ENCODE peak calls at places on chromosomes 4 and X, in six cellular contexts. T is CD8-positive, alpha-beta memory T cell; E is heart right ventricle; U is thoracic aorta; I is right atrium auricular region; V is neuronal stem cell. C is an unnamed sample. For H3K4me1, the result is how much of the 10 kb centered on the place peaks cover.

GRCh38 chrX:46543441-46543840 is 1.8 kb downstream of the ZNF674 start:
- DNase-seq in T (no peak), E (no peak), U (no peak), I (no peak), V (no peak), C (no peak)

GRCh38 chr4:83255584-83255983 is 29.0 kb downstream of the COQ2 start:
- DNase-seq in T (no peak), E (no peak), U (no peak), I (no peak), V (no peak), C (no peak)

GRCh38 chrX:39149761-39150160 is 348.5 kb downstream of the MID1IP1 start:
- DNase-seq in T (peak), E (peak), U (peak), I (peak), V (peak), C (peak)

GRCh38 chrX:97294016-97294415 is 410.3 kb downstream of the RPA4 start:
- DNase-seq in T (no peak), E (no peak), U (no peak), I (no peak), V (no peak), C (no peak)

GRCh38 chrX:71107762-71108360 is 1.3 kb upstream of the CXorf65 start:
- DNase-seq in T (peak), E (no peak), U (no peak), I (no peak), V (no peak), C (no peak)

GRCh38 chrX:48918644-48919340 is at the start of gene PIM2:
- DNase-seq in T (peak), E (peak), U (peak), I (peak), V (peak), C (peak)

GRCh38 chrX:121014826-121015225 is 29.3 kb upstream of the CT47A1 start:
- DNase-seq in T (no peak), E (no peak), U (no peak), I (no peak), V (no peak), C (no peak)

GRCh38 chr4:152929888-152930287 is 6.2 kb upstream of the FHDC1 start:
- DNase-seq in T (no peak), E (no peak), U (no peak), I (no peak), V (no peak), C (no peak)

GRCh38 chrX:2710041-2710471 is 19.0 kb downstream of the CD99 start:
- DNase-seq in T (no peak), E (no peak), U (no peak), I (no peak), V (no peak), C (peak)

GRCh38 chr4:25031077-25031606 is 396 bp upstream of the LGI2 start:
- DNase-seq in T (no peak), E (peak), U (no peak), I (no peak), V (peak), C (no peak)

GRCh38 chrX:66728818-66729271 is 90.0 kb upstream of the EDA2R start:
- DNase-seq in T (peak), E (peak), U (peak), I (no peak), V (peak), C (no peak)

GRCh38 chrX:130028196-130028595 is 45.8 kb downstream of the BCORL1 start:
- DNase-seq in T (peak), E (peak), U (no peak), I (no peak), V (no peak), C (no peak)

GRCh38 chrX:21943460-21944135 is 3.1 kb downstream of the SMS start:
- DNase-seq in T (no peak), E (no peak), U (no peak), I (no peak), V (no peak), C (no peak)

GRCh38 chrX:15245896-15246295 is 24.0 kb downstream of the ASB9 start:
- DNase-seq in T (no peak), E (no peak), U (no peak), I (no peak), V (no peak), C (no peak)

GRCh38 chrX:15016051-15016450 is 142.8 kb downstream of the MOSPD2 start:
- DNase-seq in T (no peak), E (no peak), U (no peak), I (no peak), V (no peak), C (no peak)

GRCh38 chrX:121365572-121366161 is 318.3 kb downstream of the GLUD2 start:
- DNase-seq in T (no peak), E (no peak), U (no peak), I (no peak), V (no peak), C (no peak)

GRCh38 chrX:109886122-109886761 is 116.7 kb upstream of the TMEM164 start:
- DNase-seq in T (peak), E (no peak), U (no peak), I (no peak), V (peak), C (no peak)

GRCh38 chr4:36255575-36255974 is 11.3 kb upstream of the ARAP2 start:
- DNase-seq in T (peak), E (no peak), U (no peak), I (no peak), V (no peak), C (no peak)

GRCh38 chr4:76830612-76831474 is 67.1 kb downstream of the SOWAHB start:
- DNase-seq in T (no peak), E (no peak), U (no peak), I (peak), V (peak), C (no peak)

GRCh38 chrX:109624641-109625311 is at the start of gene KCNE5:
- DNase-seq in T (no peak), E (peak), U (no peak), I (no peak), V (peak), C (no peak)

GRCh38 chr4:74367656-74368055 is 2.7 kb downstream of the EREG start:
- DNase-seq in T (no peak), E (no peak), U (no peak), I (no peak), V (no peak), C (no peak)

GRCh38 chr4:9765091-9765490 is 16.3 kb upstream of the DRD5 start:
- DNase-seq in T (no peak), E (no peak), U (no peak), I (no peak), V (no peak), C (no peak)

DNA sequence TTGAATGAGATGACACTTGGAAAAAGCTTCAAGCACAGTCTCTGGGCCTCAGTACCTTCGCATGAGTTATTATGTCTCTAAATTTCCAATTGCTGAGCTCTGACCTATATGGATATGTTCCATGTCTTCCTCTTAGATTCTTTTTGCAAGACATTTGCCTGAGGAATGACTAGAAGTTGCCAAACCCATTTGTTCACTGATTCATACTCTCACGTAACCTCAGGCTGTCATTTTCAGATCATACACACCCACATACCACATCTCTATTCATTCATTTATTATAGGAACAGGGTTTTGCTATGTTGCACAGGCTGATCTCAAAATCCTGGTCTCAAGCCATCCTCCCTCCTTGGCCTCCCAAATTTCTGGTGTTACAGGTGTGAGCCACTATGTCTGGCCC is 2137.1 kb upstream of the TENM3 start:
- DNase-seq in T (no peak), E (no peak), U (no peak), I (no peak), V (no peak), C (no peak)
- H3K4me1 ChIP-seq in T (under half), E (under half), U (under half), I (under half), V (under half), C (under half)

GRCh38 chr4:38184404-38184803 is 224.2 kb downstream of the PTTG2 start:
- DNase-seq in T (no peak), E (no peak), U (no peak), I (no peak), V (no peak), C (no peak)
- H3K4me1 ChIP-seq in T (under half), E (under half), U (under half), I (under half), V (under half), C (under half)

GRCh38 chr4:3801931-3802550 is 35.9 kb downstream of the ADRA2C start:
- DNase-seq in T (no peak), E (no peak), U (no peak), I (no peak), V (no peak), C (no peak)
- H3K4me1 ChIP-seq in T (under half), E (under half), U (under half), I (under half), V (under half), C (under half)

DNA sequence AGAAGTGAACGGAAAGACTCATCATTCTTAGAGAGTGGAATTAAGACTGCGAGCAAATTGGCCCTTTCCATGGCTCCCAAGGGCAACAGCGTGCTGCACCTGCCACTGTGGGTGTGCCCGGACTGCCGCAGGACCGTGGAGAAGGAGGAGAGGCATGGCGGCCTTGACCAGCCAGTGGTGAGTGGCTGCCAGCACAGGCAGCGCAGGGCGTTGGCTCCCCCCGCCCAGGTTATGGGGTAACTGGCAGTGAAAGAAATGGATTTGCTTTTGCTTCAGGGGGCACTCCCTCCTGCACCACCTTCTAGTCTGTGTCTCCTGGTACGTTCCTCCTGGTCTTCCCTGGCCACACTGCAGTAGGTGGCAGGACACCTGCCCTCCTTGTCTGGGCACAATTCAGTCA is 59.7 kb downstream of the FAM193A start:
- DNase-seq in T (no peak), E (no peak), U (no peak), I (no peak), V (no peak), C (no peak)
- H3K4me1 ChIP-seq in T (under half), E (half or more), U (under half), I (under half), V (under half), C (under half)

GRCh38 chr4:38113551-38113950 is 153.4 kb downstream of the PTTG2 start:
- DNase-seq in T (no peak), E (no peak), U (no peak), I (no peak), V (no peak), C (no peak)
- H3K4me1 ChIP-seq in T (under half), E (half or more), U (under half), I (under half), V (under half), C (under half)

DNA sequence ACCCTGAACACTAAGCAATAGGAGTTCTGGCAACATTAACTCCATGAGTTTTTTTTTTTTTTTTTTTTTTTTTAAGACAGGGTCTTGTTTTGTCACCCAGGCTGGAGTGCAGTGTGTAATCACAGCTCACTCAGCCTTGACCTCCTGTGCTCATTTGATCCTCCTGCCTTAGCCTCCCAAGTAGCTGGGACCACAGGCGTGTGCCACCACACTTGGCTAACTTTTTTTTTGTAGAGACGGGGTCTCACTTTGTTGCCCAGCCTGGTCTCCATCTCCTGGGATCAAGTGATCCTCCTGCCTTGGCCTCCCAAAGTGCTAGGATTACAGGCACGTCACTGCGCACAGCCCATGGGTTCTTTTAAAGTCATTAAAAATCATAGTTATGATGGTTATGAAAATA is 5.1 kb downstream of the RHOH start:
- DNase-seq in T (no peak), E (no peak), U (no peak), I (no peak), V (no peak), C (no peak)
- H3K4me1 ChIP-seq in T (under half), E (half or more), U (under half), I (under half), V (under half), C (under half)

DNA sequence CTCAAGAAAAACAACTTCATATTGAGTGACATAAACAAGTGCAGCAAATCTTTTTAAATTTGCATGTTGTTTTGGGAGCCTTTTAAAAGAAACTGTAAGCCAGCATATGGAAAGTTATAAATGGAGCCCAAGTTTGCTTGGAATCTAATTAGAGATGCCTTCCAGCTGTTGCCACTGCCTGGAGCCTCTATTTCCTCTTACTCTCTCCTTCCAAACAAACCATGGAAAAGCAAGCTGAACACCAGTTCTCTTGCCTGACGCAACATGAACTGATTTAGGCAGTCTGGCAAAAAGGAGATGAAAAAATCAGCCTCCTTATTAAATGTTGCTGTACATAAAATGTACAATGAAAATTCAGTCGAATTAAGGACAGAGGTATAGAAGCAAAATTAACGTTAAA is 21.5 kb downstream of the ARSJ start:
- DNase-seq in T (no peak), E (no peak), U (no peak), I (no peak), V (no peak), C (no peak)
- H3K4me1 ChIP-seq in T (under half), E (under half), U (under half), I (under half), V (under half), C (under half)

DNA sequence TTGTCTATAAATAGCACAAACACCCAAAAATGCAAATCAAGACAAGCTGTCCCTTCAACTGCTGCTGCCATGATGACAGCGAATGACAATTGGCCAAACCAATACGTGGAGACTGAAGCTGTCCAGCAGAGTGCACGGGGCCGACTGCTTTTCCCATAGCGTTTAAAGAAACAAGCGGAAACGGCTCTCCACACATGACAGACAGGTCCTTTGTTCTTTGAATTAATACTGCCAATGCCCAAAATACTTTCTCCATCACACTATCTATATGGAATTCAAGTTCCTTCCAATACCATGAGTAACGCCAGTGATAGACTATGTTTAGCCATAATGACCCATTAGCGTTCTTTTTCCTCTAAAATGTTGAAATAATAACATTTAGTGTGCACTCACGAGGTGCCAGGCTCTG is 35.5 kb downstream of the AFAP1 start:
- DNase-seq in T (no peak), E (no peak), U (no peak), I (no peak), V (no peak), C (no peak)
- H3K4me1 ChIP-seq in T (under half), E (under half), U (under half), I (under half), V (under half), C (under half)

GRCh38 chr4:71025654-71026053 is 32.2 kb downstream of the DCK start:
- DNase-seq in T (no peak), E (no peak), U (no peak), I (no peak), V (no peak), C (no peak)

GRCh38 chr4:71027611-71028010 is 34.2 kb downstream of the DCK start:
- DNase-seq in T (no peak), E (no peak), U (no peak), I (no peak), V (no peak), C (no peak)

GRCh38 chr4:71026086-71026485 is 32.6 kb downstream of the DCK start:
- DNase-seq in T (no peak), E (no peak), U (no peak), I (no peak), V (no peak), C (no peak)

GRCh38 chr4:71029504-71029903 is 36.1 kb downstream of the DCK start:
- DNase-seq in T (no peak), E (no peak), U (no peak), I (no peak), V (no peak), C (no peak)
- H3K4me1 ChIP-seq in T (under half), E (under half), U (under half), I (under half), V (under half), C (under half)

C was measured in suprapubic skin.